ENCODE peak calls at places on chromosomes 5 and 9, in five cellular contexts. M is OCI-LY7; T is BE2C; C is CD8-positive, alpha-beta T cell; W is thyroid gland. X is an unnamed sample.

GRCh38 chr5:608286-609087 is 3.7 kb upstream of the CEP72 start:
- DNase-seq in M (no peak), T (no peak), C (no peak), W (no peak), X (no peak)

GRCh38 chr5:170632266-170632984 is 128.6 kb downstream of the KCNIP1 start:
- DNase-seq in M (no peak), T (no peak), C (no peak), W (peak), X (no peak)

GRCh38 chr5:109485030-109485429 is 75.3 kb upstream of the PJA2 start:
- DNase-seq in M (no peak), T (peak), C (no peak), W (peak), X (peak)

GRCh38 chr9:34611251-34611810 is 566 bp downstream of the RPP25L start:
- DNase-seq in M (peak), T (no peak), C (no peak), W (no peak), X (peak)

GRCh38 chr5:68196876-68197275 is 18.7 kb upstream of the PIK3R1 start:
- DNase-seq in M (peak), T (no peak), C (no peak), W (no peak), X (no peak)

GRCh38 chr9:34049630-34050384 is 1.1 kb upstream of the UBAP2 start:
- DNase-seq in M (no peak), T (no peak), C (no peak), W (no peak), X (no peak)

GRCh38 chr9:126932871-126933321 is 18.3 kb downstream of the RALGPS1 start:
- DNase-seq in M (no peak), T (no peak), C (no peak), W (no peak), X (no peak)

GRCh38 chr5:133581348-133581747 is 31.0 kb downstream of the FSTL4 start:
- DNase-seq in M (no peak), T (no peak), C (no peak), W (no peak), X (no peak)

GRCh38 chr5:154541553-154541952 is 63.5 kb upstream of the HAND1 start:
- DNase-seq in M (peak), T (no peak), C (no peak), W (no peak), X (no peak)

GRCh38 chr5:62608529-62609511 is 30.2 kb downstream of the LRRC70 start:
- DNase-seq in M (no peak), T (no peak), C (no peak), W (no peak), X (no peak)

GRCh38 chr9:92762196-92762595 is 2.4 kb downstream of the BICD2 start:
- DNase-seq in M (peak), T (no peak), C (no peak), W (no peak), X (no peak)

GRCh38 chr5:155023320-155023719 is 9.8 kb downstream of the KIF4B start:
- DNase-seq in M (no peak), T (no peak), C (no peak), W (no peak), X (no peak)

GRCh38 chr5:128736567-128736966 is 198.5 kb upstream of the FBN2 start:
- DNase-seq in M (no peak), T (no peak), C (no peak), W (no peak), X (no peak)

GRCh38 chr9:100346836-100347235 is 5.9 kb downstream of the TEX10 start:
- DNase-seq in M (no peak), T (no peak), C (no peak), W (no peak), X (no peak)

GRCh38 chr9:91483189-91483691 is 59.6 kb upstream of the NFIL3 start:
- DNase-seq in M (no peak), T (no peak), C (no peak), W (no peak), X (no peak)

GRCh38 chr9:92177591-92177990 is 62.4 kb upstream of the SPTLC1 start:
- DNase-seq in M (no peak), T (no peak), C (no peak), W (no peak), X (no peak)

GRCh38 chr5:141691867-141692532 is 10.0 kb upstream of the ARAP3 start:
- DNase-seq in M (peak), T (peak), C (peak), W (peak), X (peak)
- H3K4me3 ChIP-seq in M (peak), T (peak), C (peak), W (no peak), X (peak)

DNA sequence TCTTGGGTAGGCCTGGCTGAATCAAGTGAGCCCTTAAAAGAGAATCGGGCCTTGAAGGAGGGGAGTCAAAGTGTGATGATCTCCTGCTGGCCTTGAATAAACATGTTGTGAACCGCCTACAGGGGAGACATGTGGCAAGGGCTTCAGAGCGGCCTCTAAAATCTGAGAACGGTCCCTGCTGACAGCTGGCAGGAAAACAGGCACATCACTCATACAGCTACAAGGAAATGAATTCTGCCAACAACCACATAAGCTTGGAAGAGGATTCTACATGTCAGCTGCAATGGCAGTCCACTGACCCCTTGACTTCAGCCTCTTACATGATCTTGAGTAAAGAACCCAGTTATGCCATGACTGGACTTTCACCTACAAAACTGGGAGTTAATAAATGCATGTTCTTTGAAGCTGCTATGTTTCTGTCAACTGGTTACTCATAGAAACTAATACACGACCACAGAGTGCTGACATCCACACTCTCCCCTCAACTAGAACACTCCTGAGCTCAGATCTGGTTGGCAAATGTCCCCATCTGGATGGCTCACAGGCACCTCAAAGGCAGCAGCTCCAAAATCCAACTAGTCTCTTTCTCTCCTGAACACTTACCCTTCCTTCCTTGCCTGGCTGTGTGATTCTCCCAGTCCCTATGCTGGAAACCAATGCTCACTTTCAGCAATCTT is 333.1 kb downstream of the ASTN2 start:
- DNase-seq in M (no peak), T (no peak), C (no peak), W (no peak), X (peak)
- H3K4me3 ChIP-seq in M (no peak), T (no peak), C (no peak), W (no peak), X (no peak)

GRCh38 chr5:56837956-56838355 is 22.6 kb downstream of the MAP3K1 start:
- DNase-seq in M (no peak), T (no peak), C (no peak), W (no peak), X (no peak)
- H3K4me3 ChIP-seq in M (no peak), T (no peak), C (no peak), W (no peak), X (no peak)

DNA sequence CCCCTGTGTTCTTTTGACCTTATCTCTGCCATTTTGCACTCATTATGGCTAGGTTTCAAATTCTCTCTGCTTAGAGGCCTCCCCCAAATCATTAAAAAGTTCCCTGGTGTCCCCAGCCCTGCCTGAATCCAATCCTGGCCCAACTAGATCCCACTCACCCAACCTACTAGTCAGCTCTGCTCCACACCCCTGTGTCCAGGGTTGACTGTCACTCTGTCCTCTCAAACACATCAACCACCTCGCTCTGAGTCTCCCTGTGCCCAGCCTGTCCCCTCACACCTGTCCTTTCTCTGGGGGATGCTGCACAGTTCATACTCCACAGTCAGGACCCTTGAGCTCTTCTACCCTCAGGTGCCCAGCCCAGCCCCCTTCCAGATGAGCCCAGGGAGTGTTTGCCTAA is 154.2 kb upstream of the SV2C start:
- DNase-seq in M (no peak), T (no peak), C (no peak), W (no peak), X (no peak)
- H3K4me3 ChIP-seq in M (no peak), T (no peak), C (no peak), W (no peak), X (no peak)

GRCh38 chr5:91839232-91839631 is 456.1 kb upstream of the ARRDC3 start:
- DNase-seq in M (no peak), T (no peak), C (no peak), W (no peak), X (no peak)

GRCh38 chr5:91840412-91840811 is 457.3 kb upstream of the ARRDC3 start:
- DNase-seq in M (no peak), T (no peak), C (no peak), W (no peak), X (no peak)

DNA sequence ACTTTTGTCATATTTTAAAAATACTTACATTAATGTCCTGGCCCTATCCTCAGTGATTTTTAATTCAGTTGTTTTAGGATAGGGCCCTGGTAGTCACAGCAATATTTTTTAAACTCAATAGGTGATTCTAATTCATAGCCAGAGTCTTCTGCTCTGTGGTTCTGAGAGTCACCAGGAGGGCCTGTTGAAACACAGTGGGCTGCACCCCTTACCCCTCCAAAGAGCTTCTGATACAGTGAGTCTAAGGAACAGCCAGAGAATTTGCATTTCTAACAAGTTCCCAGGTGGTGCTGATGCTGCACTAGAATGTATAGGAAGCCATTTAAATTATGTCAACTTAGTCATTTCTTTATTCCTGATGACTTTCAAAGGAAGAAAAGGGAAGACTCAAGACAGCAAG is 458.3 kb upstream of the ARRDC3 start:
- DNase-seq in M (no peak), T (no peak), C (no peak), W (no peak), X (no peak)
- H3K4me3 ChIP-seq in M (no peak), T (no peak), C (no peak), W (no peak), X (no peak)

DNA sequence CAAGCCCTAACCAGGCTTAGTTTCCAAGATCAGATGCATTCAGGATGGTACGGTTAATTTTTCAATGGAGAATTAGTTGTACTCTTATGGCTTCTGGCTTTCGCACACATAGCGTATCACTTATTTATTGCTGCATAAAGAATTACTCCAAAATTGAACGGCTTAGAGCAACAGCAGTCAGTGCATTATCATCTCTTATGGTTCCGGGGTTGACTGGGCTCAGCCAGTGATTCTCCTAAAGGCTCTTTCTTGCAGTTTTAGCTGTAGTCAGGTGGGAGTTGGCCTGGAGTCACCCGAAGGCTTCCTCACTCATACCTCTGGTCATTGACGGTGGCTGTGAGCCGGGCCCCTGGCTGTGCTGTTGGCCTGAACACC is 595 bp upstream of the GRHPR start:
- DNase-seq in M (no peak), T (no peak), C (no peak), W (no peak), X (no peak)
- H3K4me3 ChIP-seq in M (peak), T (peak), C (peak), W (no peak), X (peak)

DNA sequence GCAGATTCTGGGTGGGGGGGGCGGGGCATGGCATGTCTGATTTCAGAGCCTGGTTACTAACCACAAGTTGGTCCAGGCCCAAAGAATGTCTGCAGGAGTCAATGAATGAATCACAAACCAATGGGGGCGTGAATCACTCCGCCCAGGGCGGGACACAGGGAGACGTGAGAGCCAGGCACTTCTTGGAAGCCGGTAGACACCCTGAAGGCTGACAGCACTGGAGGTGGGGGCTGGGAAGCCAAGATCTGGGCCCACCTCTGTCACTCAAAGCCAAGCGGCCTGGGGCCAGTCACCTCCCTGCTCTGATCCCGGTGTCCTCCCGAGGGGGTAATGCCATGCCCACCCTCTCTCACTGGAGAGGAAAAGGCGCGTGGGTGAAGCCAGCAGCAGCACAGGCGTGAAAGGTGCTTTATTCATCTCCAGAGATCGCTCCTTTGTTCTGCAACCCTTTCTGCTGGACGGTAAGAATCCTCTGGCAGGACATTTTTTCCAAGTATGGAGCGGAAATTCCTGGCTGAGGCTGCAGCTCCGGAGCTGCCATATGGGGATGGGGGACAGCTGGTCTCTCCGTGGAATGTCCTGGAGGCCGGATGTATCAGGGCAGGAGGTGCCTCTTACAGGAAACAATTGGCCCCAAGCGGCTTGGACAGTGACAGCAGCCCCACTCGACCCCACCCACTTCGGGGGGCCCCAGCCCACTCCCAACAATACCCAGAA is 85.0 kb downstream of the STK10 start:
- DNase-seq in M (no peak), T (no peak), C (no peak), W (no peak), X (peak)
- H3K4me3 ChIP-seq in M (no peak), T (no peak), C (no peak), W (no peak), X (peak)

GRCh38 chr9:84137968-84138367 is 157.4 kb downstream of the RMI1 start:
- DNase-seq in M (peak), T (no peak), C (no peak), W (peak), X (no peak)

GRCh38 chr9:84138543-84138942 is 157.9 kb downstream of the RMI1 start:
- DNase-seq in M (no peak), T (no peak), C (no peak), W (no peak), X (no peak)

GRCh38 chr9:84141762-84142370 is 161.3 kb downstream of the RMI1 start:
- DNase-seq in M (no peak), T (no peak), C (no peak), W (no peak), X (no peak)

GRCh38 chr9:84139296-84140100 is 158.9 kb downstream of the RMI1 start:
- DNase-seq in M (peak), T (no peak), C (no peak), W (peak), X (peak)

DNA sequence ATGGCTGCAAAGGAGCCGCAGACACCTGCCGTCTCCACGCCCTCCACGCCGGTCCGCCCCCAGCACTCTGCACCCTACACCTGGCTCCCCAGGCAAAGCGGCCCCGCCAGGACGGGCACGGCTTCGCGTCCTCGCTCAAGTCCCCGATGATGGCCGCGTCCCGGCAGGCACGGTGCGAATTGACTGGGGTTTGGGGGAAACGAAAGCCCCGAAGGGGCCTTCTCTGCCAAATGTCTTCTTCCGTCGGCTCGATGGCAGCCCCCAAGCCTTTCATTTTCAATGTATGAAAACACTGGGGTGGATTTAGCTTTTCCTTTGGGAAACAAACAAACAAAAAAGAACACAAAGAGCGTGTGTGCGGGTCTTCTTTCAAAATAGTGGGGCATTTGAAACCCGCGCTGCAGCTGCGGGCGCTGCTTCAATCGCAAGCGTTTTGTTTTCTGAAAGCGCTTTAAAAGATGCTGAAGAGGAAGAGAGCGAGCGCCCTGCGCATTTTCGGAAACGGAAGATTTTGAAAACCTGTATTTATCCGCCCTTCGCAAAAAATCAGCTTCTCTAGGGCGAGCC is 160.0 kb downstream of the RMI1 start:
- DNase-seq in M (no peak), T (no peak), C (no peak), W (peak), X (no peak)
- H3K4me3 ChIP-seq in M (no peak), T (no peak), C (peak), W (no peak), X (no peak)

X was measured in SJCRH30.